ENCODE peak calls at places on chromosomes 5 and 9, in seven cellular contexts. A, B, I, P, C, O and G are unnamed samples.

GRCh38 chr5:87048156-87048555 is 219.5 kb upstream of the RASA1 start:
- DNase-seq in P (no peak), C (no peak), B (peak), O (no peak), A (no peak), I (no peak), G (no peak)

GRCh38 chr5:55634204-55634785 is 77.8 kb downstream of the SLC38A9 start:
- DNase-seq in A (peak), I (peak), O (no peak), C (no peak), B (no peak), P (peak), G (no peak)

GRCh38 chr5:132557425-132557805 is 638 bp downstream of the RAD50 start:
- DNase-seq in A (peak), C (peak), B (peak), I (peak), O (peak), P (peak), G (peak)

GRCh38 chr5:142977363-142978051 is 207.3 kb downstream of the ARHGAP26 start:
- DNase-seq in I (peak), P (peak), C (no peak), O (no peak), B (peak), A (peak), G (peak)

GRCh38 chr5:6861667-6862066 is 148.4 kb downstream of the TENT4A start:
- DNase-seq in O (no peak), A (peak), B (no peak), I (no peak), P (no peak), C (no peak), G (peak)

GRCh38 chr5:2014058-2014610 is 131.4 kb upstream of the IRX4 start:
- DNase-seq in C (no peak), I (no peak), O (no peak), B (no peak), A (no peak), P (no peak), G (no peak)

GRCh38 chr5:142796492-142797109 is 26.4 kb downstream of the ARHGAP26 start:
- DNase-seq in A (no peak), C (no peak), I (no peak), P (no peak), O (no peak), B (no peak), G (no peak)

GRCh38 chr9:28363180-28363579 is 789.9 kb upstream of the C9orf72 start:
- DNase-seq in I (no peak), O (no peak), C (no peak), P (no peak), A (no peak), B (no peak), G (no peak)

GRCh38 chr9:84851935-84852585 is 182.5 kb downstream of the NTRK2 start:
- DNase-seq in C (peak), I (peak), O (no peak), B (peak), P (peak), A (peak), G (peak)

GRCh38 chr5:110255194-110255593 is 471.3 kb downstream of the TMEM232 start:
- DNase-seq in C (no peak), I (no peak), B (no peak), P (no peak), A (no peak), O (no peak), G (no peak)

GRCh38 chr9:134230092-134230941 is 66.0 kb upstream of the RNU6ATAC start:
- DNase-seq in A (no peak), B (no peak), I (no peak), C (no peak), O (no peak), P (no peak), G (no peak)

GRCh38 chr5:180155331-180155881 is 53.6 kb downstream of the RASGEF1C start:
- DNase-seq in I (no peak), C (peak), P (no peak), B (no peak), O (peak), A (no peak), G (no peak)

GRCh38 chr5:61460471-61460870 is 128.4 kb downstream of the ZSWIM6 start:
- DNase-seq in A (no peak), P (no peak), B (no peak), C (no peak), O (no peak), I (no peak), G (no peak)

GRCh38 chr9:70902705-70903131 is 218.7 kb downstream of the TRPM3 start:
- DNase-seq in A (peak), I (peak), C (no peak), B (peak), P (peak), O (no peak), G (peak)

GRCh38 chr9:133888048-133888778 is 103.9 kb downstream of the VAV2 start:
- DNase-seq in O (no peak), B (peak), I (no peak), P (no peak), A (no peak), C (no peak), G (no peak)

GRCh38 chr5:141814064-141814982 is 63.9 kb downstream of the PCDH1 start:
- DNase-seq in C (peak), P (no peak), A (no peak), B (peak), O (no peak), I (peak), G (no peak)

GRCh38 chr5:32357678-32358077 is 44.9 kb upstream of the MTMR12 start:
- DNase-seq in B (no peak), I (no peak), A (no peak), O (no peak), P (no peak), C (no peak), G (no peak)

GRCh38 chr5:135691116-135691515 is 112.3 kb upstream of the CXCL14 start:
- DNase-seq in C (no peak), I (no peak), B (no peak), P (no peak), O (no peak), A (no peak), G (no peak)

GRCh38 chr5:75042511-75042910 is 9.8 kb downstream of the GCNT4 start:
- DNase-seq in I (no peak), B (peak), C (no peak), O (no peak), P (peak), A (no peak), G (no peak)

GRCh38 chr5:178271726-178272479 is 39.3 kb upstream of the PHYKPL start:
- DNase-seq in P (no peak), O (no peak), B (no peak), I (no peak), C (no peak), A (no peak), G (no peak)

GRCh38 chr9:128552744-128553221 is 396 bp downstream of the SPTAN1 start:
- DNase-seq in B (no peak), O (peak), A (peak), C (peak), I (no peak), P (peak), G (peak)

GRCh38 chr5:93461751-93462150 is 119.3 kb downstream of the NR2F1-AS1 start:
- DNase-seq in O (no peak), C (no peak), P (peak), B (peak), I (peak), A (peak), G (peak)

GRCh38 chr5:120372899-120373298 is 91.2 kb upstream of the PRR16 start:
- DNase-seq in O (no peak), B (no peak), P (peak), I (no peak), C (no peak), A (peak), G (no peak)

GRCh38 chr5:31194458-31194808 is 947 bp downstream of the CDH6 start:
- DNase-seq in O (no peak), A (no peak), P (peak), B (no peak), C (no peak), I (peak), G (peak)

GRCh38 chr5:34626036-34626435 is 30.1 kb upstream of the RAI14 start:
- DNase-seq in B (peak), A (peak), O (no peak), I (peak), C (no peak), P (peak), G (peak)

GRCh38 chr5:51371052-51371451 is 12.2 kb upstream of the ISL1 start:
- DNase-seq in I (no peak), A (no peak), P (no peak), B (no peak), O (no peak), C (no peak), G (no peak)

GRCh38 chr5:173717959-173718358 is 101.5 kb upstream of the BOD1 start:
- DNase-seq in O (no peak), P (no peak), B (no peak), I (no peak), C (no peak), A (no peak), G (no peak)

GRCh38 chr5:153613143-153613542 is 122.7 kb downstream of the GRIA1 start:
- DNase-seq in C (no peak), B (no peak), O (no peak), P (peak), A (peak), I (peak), G (peak)

GRCh38 chr5:136080113-136080482 is 51.3 kb downstream of the TGFBI start:
- DNase-seq in P (no peak), I (no peak), B (peak), A (no peak), C (no peak), O (no peak), G (no peak)

GRCh38 chr5:107806705-107807104 is 136.0 kb upstream of the EFNA5 start:
- DNase-seq in I (no peak), C (no peak), B (peak), O (no peak), A (no peak), P (no peak), G (no peak)

GRCh38 chr9:98410185-98410697 is 154.8 kb upstream of the TBC1D2 start:
- DNase-seq in B (no peak), O (no peak), C (no peak), A (peak), P (peak), I (peak), G (peak)

GRCh38 chr9:70093944-70094343 is 50.3 kb downstream of the MAMDC2 start:
- DNase-seq in C (no peak), B (peak), I (no peak), A (peak), O (no peak), P (peak), G (peak)

GRCh38 chr9:134694714-134695113 is 53.1 kb downstream of the COL5A1 start:
- DNase-seq in P (no peak), B (no peak), A (no peak), O (peak), I (no peak), C (no peak), G (no peak)

GRCh38 chr9:4678679-4679267 is 596 bp upstream of the CDC37L1 start:
- DNase-seq in A (peak), I (peak), C (no peak), O (no peak), P (peak), B (peak), G (peak)

GRCh38 chr9:33903157-33903780 is 86.3 kb downstream of the UBE2R2 start:
- DNase-seq in O (no peak), B (no peak), A (no peak), P (no peak), I (peak), C (no peak), G (no peak)

GRCh38 chr5:89042746-89043145 is 159.8 kb upstream of the MEF2C start:
- DNase-seq in A (no peak), B (no peak), O (no peak), P (no peak), I (no peak), C (no peak), G (peak)

GRCh38 chr9:36738318-36738975 is 165.8 kb downstream of the MELK start:
- DNase-seq in A (peak), C (no peak), I (peak), P (peak), B (peak), O (no peak), G (peak)

GRCh38 chr9:25225938-25226760 is 452.1 kb downstream of the TUSC1 start:
- DNase-seq in I (no peak), O (no peak), P (no peak), B (no peak), A (no peak), C (no peak), G (no peak)

GRCh38 chr9:25224309-25224708 is 453.9 kb downstream of the TUSC1 start:
- DNase-seq in C (no peak), B (no peak), P (no peak), O (no peak), A (no peak), I (no peak), G (no peak)

GRCh38 chr9:25226901-25227686 is 451.1 kb downstream of the TUSC1 start:
- DNase-seq in I (no peak), O (no peak), A (no peak), B (no peak), C (no peak), P (no peak), G (no peak)
- H3K4me3 ChIP-seq in I (no peak), O (no peak), A (no peak), B (no peak), C (no peak), P (no peak), G (no peak)

GRCh38 chr9:132241840-132242620 is 80.2 kb downstream of the NTNG2 start:
- DNase-seq in A (no peak), C (peak), I (peak), B (no peak), O (peak), P (no peak), G (no peak)

GRCh38 chr9:132245465-132245864 is 83.6 kb downstream of the NTNG2 start:
- DNase-seq in P (no peak), I (no peak), C (no peak), A (no peak), O (peak), B (no peak), G (no peak)

GRCh38 chr9:132242621-132243155 is 80.8 kb downstream of the NTNG2 start:
- DNase-seq in I (no peak), O (no peak), B (no peak), P (no peak), A (no peak), C (no peak), G (no peak)

GRCh38 chr9:132243156-132244074 is 81.6 kb downstream of the NTNG2 start:
- DNase-seq in I (no peak), A (no peak), P (no peak), C (no peak), B (no peak), O (no peak), G (no peak)

GRCh38 chr9:132244582-132245455 is 83.0 kb downstream of the NTNG2 start:
- DNase-seq in C (peak), P (no peak), I (peak), O (no peak), B (no peak), A (peak), G (no peak)
- TF ChIP-seq CTCF in C (no peak), P (no peak), I (no peak), O (no peak), B (no peak), A (no peak), G (no peak)

GRCh38 chr9:117414220-117414905 is 494 bp downstream of the ASTN2 start:
- DNase-seq in P (no peak), I (peak), O (peak), B (peak), C (peak), A (peak), G (peak)
- H3K4me3 ChIP-seq in P (no peak), I (peak), O (no peak), B (peak), C (peak), A (peak), G (peak)

GRCh38 chr5:23136958-23137357 is 283.8 kb upstream of the CDH12 start:
- DNase-seq in A (no peak), O (no peak), I (no peak), B (no peak), C (no peak), P (no peak), G (no peak)

GRCh38 chr5:23139338-23140171 is 286.4 kb upstream of the CDH12 start:
- DNase-seq in P (peak), I (no peak), C (no peak), B (peak), O (no peak), A (no peak), G (no peak)
- TF ChIP-seq CTCF in P (peak), I (no peak), C (no peak), B (peak), O (no peak), A (no peak), G (no peak)

DNA sequence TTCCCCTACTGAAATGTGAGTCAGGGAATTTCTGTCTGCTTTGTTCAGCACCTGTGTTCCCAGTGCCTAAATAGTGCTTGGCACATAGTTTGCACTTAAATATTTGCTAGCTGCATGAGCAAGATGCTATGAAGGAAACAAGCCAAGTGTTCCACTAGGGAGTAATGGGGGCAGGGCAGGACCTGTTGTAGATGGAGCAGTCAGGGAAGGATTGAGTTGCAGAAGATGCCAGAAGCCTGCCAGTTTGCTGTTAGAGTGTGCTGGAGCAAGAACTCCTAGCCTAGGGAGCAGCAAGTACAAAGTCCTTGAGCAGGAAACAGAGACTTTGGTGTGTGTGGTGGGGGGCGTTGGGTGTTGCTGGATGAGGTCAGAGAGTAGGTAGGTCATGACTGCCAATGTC is 87.5 kb downstream of the DAB2IP start:
- DNase-seq in C (peak), P (peak), A (peak), B (no peak), O (no peak), I (peak), G (no peak)
- H3K4me3 ChIP-seq in C (peak), P (no peak), A (no peak), B (no peak), O (no peak), I (no peak), G (no peak)

GRCh38 chr9:3446313-3446712 is 79.5 kb downstream of the RFX3 start:
- DNase-seq in B (no peak), I (no peak), P (no peak), O (no peak), A (peak), C (no peak), G (no peak)

GRCh38 chr9:3436629-3437028 is 89.2 kb downstream of the RFX3 start:
- DNase-seq in B (no peak), A (peak), O (no peak), P (no peak), C (no peak), I (peak), G (peak)

GRCh38 chr9:3437031-3437430 is 88.8 kb downstream of the RFX3 start:
- DNase-seq in C (no peak), B (no peak), O (no peak), I (no peak), P (no peak), A (no peak), G (no peak)

GRCh38 chr9:3444016-3444415 is 81.8 kb downstream of the RFX3 start:
- DNase-seq in P (no peak), I (no peak), A (no peak), B (no peak), O (no peak), C (no peak), G (no peak)

DNA sequence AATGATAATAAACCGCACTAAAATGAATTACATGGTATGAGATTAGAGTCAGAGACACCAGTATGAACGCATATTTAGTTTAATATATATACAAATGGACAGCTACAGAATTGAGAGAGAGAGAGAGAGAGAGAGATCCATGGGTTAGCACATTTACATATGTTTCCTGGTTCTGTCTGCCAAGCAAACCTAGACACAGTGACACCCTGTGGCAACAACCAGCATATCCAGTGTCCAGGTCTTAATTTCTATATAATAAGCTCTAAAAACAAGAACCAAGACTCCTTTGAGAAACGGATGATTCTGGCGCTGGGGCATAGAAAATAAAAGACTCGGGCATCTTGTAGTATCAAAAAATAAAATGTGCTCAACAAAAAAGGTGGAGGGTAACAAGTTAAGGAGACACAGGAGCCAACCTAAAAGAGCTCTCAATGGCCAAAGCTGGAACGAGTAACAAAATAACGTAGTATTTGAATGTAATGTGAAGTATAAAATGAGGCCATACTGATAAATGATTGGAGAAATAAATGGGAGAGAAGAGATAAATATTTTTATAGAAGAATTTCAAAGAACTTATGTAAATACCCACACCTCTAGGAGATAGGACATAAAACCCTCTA is 84.5 kb downstream of the RFX3 start:
- DNase-seq in P (peak), I (peak), B (peak), C (peak), A (peak), O (no peak), G (peak)
- TF ChIP-seq CTCF in P (peak), I (peak), B (peak), C (peak), A (peak), O (peak), G (peak)

GRCh38 chr9:137459601-137460362 is 648 bp upstream of the NSMF start:
- DNase-seq in O (no peak), A (no peak), I (no peak), B (no peak), C (no peak), P (no peak), G (no peak)
- H3K4me3 ChIP-seq in O (peak), A (peak), I (peak), B (peak), C (peak), P (peak), G (peak)

DNA sequence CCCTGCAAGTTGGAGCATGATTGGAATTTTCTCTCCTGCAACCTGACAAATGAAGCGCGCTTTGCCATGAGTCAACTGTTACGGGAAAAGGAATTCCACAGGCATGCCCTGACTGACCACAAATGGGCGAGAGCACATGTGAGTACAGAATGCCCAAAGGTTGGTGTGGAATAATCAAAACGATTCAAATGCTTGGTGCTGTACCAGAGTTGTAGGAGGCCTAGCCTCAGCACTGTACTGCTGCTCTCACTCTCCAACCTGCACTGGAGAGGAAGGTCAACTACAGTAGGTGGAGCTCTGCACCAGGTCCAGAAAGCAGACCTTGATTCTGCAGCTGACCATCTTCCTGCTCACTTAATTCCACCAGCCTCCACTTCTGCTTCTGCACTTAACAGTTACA is 406.9 kb upstream of the ACTBL2 start:
- DNase-seq in P (peak), I (peak), A (peak), O (no peak), C (no peak), B (peak), G (peak)
- TF ChIP-seq CTCF in P (peak), I (peak), A (peak), O (no peak), C (no peak), B (peak), G (peak)